ENCODE peak calls at places on chromosomes 12 and 14, in four cellular contexts. J is GM12878, D is H1, U is HepG2. H is an unnamed sample. For H3K9me3, the result is how much of the 10 kb centered on the place peaks cover.

GRCh38 chr12:6771091-6771495 is 1.2 kb upstream of the LAG3 start:
- DNase-seq in D (no peak), J (no peak), U (no peak), H (no peak)

GRCh38 chr14:76767681-76768055 is 6.4 kb downstream of the VASH1 start:
- DNase-seq in D (peak), J (no peak), U (no peak), H (no peak)

GRCh38 chr12:25692115-25693035 is 139.3 kb upstream of the LMNTD1 start:
- DNase-seq in J (no peak), D (no peak), U (no peak), H (no peak)

GRCh38 chr14:59060841-59061240 is 127.6 kb upstream of the DAAM1 start:
- DNase-seq in U (no peak), J (no peak), D (no peak), H (no peak)

GRCh38 chr14:89440997-89441909 is 24.2 kb upstream of the FOXN3 start:
- DNase-seq in D (peak), U (no peak), J (no peak), H (peak)

GRCh38 chr12:52650520-52651081 is 1.4 kb downstream of the KRT2 start:
- DNase-seq in U (no peak), D (no peak), J (no peak), H (no peak)

GRCh38 chr12:75481013-75481705 is 604 bp downstream of the GLIPR1 start:
- DNase-seq in D (no peak), U (no peak), J (no peak), H (no peak)

GRCh38 chr12:93571854-93572711 is at the start of gene SOCS2:
- DNase-seq in D (peak), U (no peak), J (no peak), H (peak)

GRCh38 chr14:68598621-68599447 is 194.0 kb downstream of the ZFP36L1 start:
- DNase-seq in D (no peak), J (no peak), U (peak), H (no peak)

GRCh38 chr14:96559571-96559970 is 57.4 kb downstream of the PAPOLA start:
- DNase-seq in U (no peak), D (no peak), J (no peak), H (no peak)

GRCh38 chr14:77026166-77026929 is 2.2 kb downstream of the IRF2BPL start:
- DNase-seq in U (no peak), D (peak), J (no peak), H (no peak)

GRCh38 chr12:83634726-83635267 is 948.1 kb downstream of the TMTC2 start:
- DNase-seq in D (no peak), U (no peak), J (no peak), H (no peak)

GRCh38 chr12:119695034-119695433 is 27.1 kb downstream of the PRKAB1 start:
- DNase-seq in J (no peak), D (peak), U (peak), H (no peak)

GRCh38 chr14:96051642-96052540 is 12.7 kb downstream of the C14orf132 start:
- DNase-seq in D (peak), U (peak), J (no peak), H (no peak)

GRCh38 chr12:30796508-30796780 is 41.7 kb upstream of the CAPRIN2 start:
- DNase-seq in D (no peak), J (no peak), U (no peak), H (peak)

GRCh38 chr14:27715561-27715960 is 1051.0 kb upstream of the FOXG1 start:
- DNase-seq in U (no peak), D (no peak), J (no peak), H (no peak)

GRCh38 chr14:103532216-103533136 is 3.5 kb downstream of the TRMT61A start:
- DNase-seq in U (no peak), J (no peak), D (no peak), H (no peak)

GRCh38 chr12:14928946-14929345 is 9.4 kb downstream of the ERP27 start:
- DNase-seq in J (no peak), D (no peak), U (no peak), H (no peak)

GRCh38 chr14:105838107-105838506 is 311.7 kb downstream of the TMEM121 start:
- DNase-seq in D (no peak), J (no peak), U (no peak), H (no peak)
- H3K9me3 ChIP-seq in D (half or more), J (under half), U (under half), H (under half)

DNA sequence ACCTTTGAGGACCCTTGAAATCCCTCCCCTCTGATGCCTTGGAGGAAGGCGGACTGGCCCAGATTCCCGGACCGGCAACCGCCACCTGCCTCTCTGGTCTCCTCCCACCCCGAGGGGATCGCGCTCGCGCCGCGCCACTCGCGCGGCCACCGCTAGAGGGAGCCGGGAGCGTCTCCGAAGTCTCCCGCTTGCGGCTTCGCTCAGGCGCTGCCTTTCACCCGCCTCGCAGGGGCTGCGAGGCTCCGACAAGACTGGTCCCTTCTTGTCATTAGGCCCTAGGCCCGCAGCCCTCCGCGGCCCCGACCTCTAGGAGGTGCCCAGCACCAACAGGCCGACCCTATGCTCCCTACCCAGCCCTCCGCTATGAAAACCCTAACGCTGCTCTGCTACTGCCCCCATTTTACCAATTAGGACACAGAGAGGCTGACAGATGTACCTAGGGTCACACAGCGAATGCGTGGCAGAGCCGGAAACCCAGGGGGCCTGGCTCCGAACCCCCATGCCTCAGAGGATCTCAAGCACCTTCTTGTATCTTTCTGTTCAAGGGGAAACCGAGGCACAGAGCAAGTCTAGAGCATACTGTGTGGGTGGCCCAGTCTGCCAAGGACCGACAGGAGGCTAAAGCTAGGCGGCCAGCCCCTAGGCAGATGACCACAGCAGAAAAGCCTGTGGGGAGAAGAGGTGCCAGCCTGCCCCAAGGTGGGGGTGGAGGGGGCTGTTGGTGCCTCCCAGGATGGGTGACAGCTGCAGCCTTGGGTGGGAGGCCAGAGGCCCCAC is 21.4 kb upstream of the VSX2 start:
- DNase-seq in U (peak), J (no peak), D (peak), H (peak)
- TF ChIP-seq SUZ12 in U (no peak), J (no peak), D (peak), H (no peak)

DNA sequence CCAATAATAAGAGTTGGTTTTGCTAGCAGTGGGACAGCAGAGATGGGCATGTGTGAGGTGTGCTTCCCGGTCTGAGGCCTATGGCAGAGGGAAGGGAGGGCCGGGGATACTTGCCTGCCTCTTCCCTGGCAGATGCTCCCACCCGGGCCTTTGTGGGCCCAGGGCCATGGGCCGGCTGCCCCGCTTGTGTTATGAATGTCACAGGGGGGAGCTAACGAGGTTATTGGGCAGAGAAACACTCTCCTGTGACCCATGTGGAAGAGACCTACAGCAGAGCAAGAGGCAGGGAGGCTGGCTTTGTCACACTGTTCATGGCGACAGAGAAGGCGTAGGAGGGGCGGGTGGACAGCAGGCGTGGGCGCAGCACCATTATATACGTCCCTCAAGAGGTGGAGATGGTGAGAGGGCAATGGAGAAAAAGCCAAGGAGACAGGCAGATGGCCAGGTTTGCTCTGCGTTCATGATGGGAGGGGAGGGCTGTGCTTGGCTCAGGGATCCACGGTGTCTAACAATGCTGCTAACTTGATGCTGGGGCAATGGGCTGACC is 13.3 kb downstream of the CCND2 start:
- DNase-seq in U (no peak), J (no peak), D (no peak), H (no peak)
- TF ChIP-seq ZNF274 in U (no peak), J (no peak), D (no peak), H (no peak)

GRCh38 chr14:19941668-19942067 is 11.0 kb downstream of the OR4K1 start:
- DNase-seq in J (no peak), D (no peak), U (no peak), H (no peak)
- H3K9me3 ChIP-seq in J (under half), D (under half), U (under half), H (under half)

DNA sequence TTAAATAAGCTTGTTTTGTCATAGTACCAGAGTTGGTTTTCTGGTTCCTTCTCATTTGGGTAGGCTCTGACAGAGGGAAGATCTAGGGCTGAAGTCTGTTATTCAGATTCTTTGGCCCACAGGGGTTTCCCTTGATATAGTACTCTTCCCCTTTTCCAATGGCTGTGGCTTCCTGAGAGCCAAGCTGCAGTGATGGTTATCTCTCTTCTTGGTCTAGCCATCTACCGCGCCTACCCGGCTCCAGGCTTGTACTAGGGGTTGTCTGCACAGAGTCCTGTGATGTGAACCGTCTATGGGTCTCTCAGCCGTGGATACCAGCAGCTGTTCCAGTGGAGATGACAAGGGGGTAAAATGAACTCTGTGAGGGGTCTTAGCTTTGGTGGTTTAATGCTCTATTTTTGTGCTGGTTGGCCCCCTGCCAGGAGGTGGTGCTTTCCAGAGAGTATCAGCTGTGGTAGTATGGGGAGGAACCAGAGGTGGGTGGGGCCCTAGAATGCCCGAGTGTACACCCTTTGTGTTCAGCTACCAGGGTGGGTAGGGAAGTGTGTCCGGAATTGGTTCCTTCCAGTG is 209.7 kb downstream of the GPHN start:
- DNase-seq in U (no peak), J (no peak), D (no peak), H (no peak)
- TF ChIP-seq SUZ12 in U (no peak), J (no peak), D (no peak), H (no peak)

GRCh38 chr12:57057037-57057436 is 7.1 kb upstream of the MYO1A start:
- DNase-seq in D (no peak), J (no peak), U (no peak), H (no peak)
- TF ChIP-seq ZNF274 in D (no peak), J (no peak), U (no peak), H (no peak)

DNA sequence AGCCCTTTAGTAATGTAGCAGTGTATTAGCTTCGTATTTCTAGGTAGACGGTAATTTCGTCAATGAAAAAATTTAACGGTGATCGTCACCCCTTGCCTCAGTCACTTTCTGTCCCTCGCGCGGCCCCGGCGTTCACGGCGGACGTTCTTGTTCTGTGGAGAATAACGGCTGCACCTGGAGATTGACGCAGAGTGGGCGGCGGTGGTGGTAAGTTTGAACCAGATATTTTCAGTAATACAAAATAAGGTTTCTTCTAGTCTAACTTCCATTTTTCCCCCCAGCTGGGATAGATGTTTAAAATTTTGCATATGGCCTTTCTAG is 341 bp downstream of the ZNF10 start:
- DNase-seq in J (no peak), U (no peak), D (no peak), H (no peak)
- H3K9me3 ChIP-seq in J (under half), U (half or more), D (under half), H (half or more)

H was measured in NT2/D1.